ENCODE peak calls at places on chromosomes 16 and 17, in seven cellular contexts. P is HCT116, M is H1, U is HepG2, S is SK-N-SH, X is K562, W is GM12878. G is an unnamed sample.

GRCh38 chr17:28133562-28133970 is 91.1 kb downstream of the NLK start:
- DNase-seq in P (no peak), M (no peak), U (no peak), S (no peak), X (no peak), W (no peak), G (no peak)

GRCh38 chr17:43737722-43738121 is 20.9 kb downstream of the SOST start:
- DNase-seq in P (no peak), M (no peak), U (no peak), S (no peak), X (no peak), W (no peak), G (no peak)

GRCh38 chr16:27844826-27845225 is 218.7 kb downstream of the GSG1L start:
- DNase-seq in P (no peak), M (no peak), U (no peak), S (no peak), X (no peak), W (no peak), G (no peak)

GRCh38 chr17:28811594-28812135 is 30.9 kb downstream of the FAM222B start:
- DNase-seq in P (peak), M (no peak), U (peak), S (peak), X (peak), W (no peak), G (peak)

GRCh38 chr16:52976539-52977167 is 76.0 kb downstream of the CHD9NB start:
- DNase-seq in P (peak), M (no peak), U (peak), S (peak), X (peak), W (no peak), G (peak)

GRCh38 chr17:74746922-74747321 is 1.5 kb upstream of the NHERF1 start:
- DNase-seq in P (no peak), M (no peak), U (no peak), S (no peak), X (peak), W (no peak), G (peak)

GRCh38 chr17:28954886-28955285 is 3.6 kb upstream of the PHF12 start:
- DNase-seq in P (no peak), M (no peak), U (no peak), S (no peak), X (no peak), W (no peak), G (no peak)

GRCh38 chr16:71406316-71406715 is 35.5 kb downstream of the TLE7 start:
- DNase-seq in P (no peak), M (no peak), U (no peak), S (no peak), X (no peak), W (no peak), G (no peak)

GRCh38 chr17:78358538-78359215 is 1.2 kb downstream of the SOCS3 start:
- DNase-seq in P (no peak), M (no peak), U (no peak), S (peak), X (peak), W (no peak), G (peak)

GRCh38 chr16:9689597-9689996 is 492.6 kb downstream of the GRIN2A start:
- DNase-seq in P (no peak), M (no peak), U (no peak), S (no peak), X (no peak), W (no peak), G (no peak)

GRCh38 chr17:67629963-67630320 is 87.8 kb upstream of the NOL11 start:
- DNase-seq in P (peak), M (no peak), U (peak), S (peak), X (peak), W (no peak), G (peak)

GRCh38 chr16:53417011-53417410 is 17.3 kb upstream of the RBL2 start:
- DNase-seq in P (no peak), M (no peak), U (no peak), S (no peak), X (no peak), W (no peak), G (no peak)

GRCh38 chr17:38455288-38455915 is 27.1 kb downstream of the ARHGAP23 start:
- DNase-seq in P (no peak), M (no peak), U (no peak), S (peak), X (no peak), W (no peak), G (no peak)

GRCh38 chr16:66443269-66443652 is 16.2 kb downstream of the BEAN1 start:
- DNase-seq in P (no peak), M (no peak), U (no peak), S (no peak), X (no peak), W (no peak), G (no peak)

GRCh38 chr16:49236216-49236615 is 45.4 kb downstream of the CBLN1 start:
- DNase-seq in P (no peak), M (no peak), U (no peak), S (no peak), X (no peak), W (no peak), G (no peak)

GRCh38 chr17:31610301-31610910 is 218.9 kb downstream of the RAB11FIP4 start:
- DNase-seq in P (no peak), M (no peak), U (no peak), S (no peak), X (no peak), W (no peak), G (no peak)

GRCh38 chr17:64212122-64212521 is 50.9 kb downstream of the TEX2 start:
- DNase-seq in P (no peak), M (no peak), U (no peak), S (no peak), X (no peak), W (no peak), G (no peak)

GRCh38 chr17:50426814-50427787 is 1.1 kb downstream of the ACSF2 start:
- DNase-seq in P (peak), M (no peak), U (peak), S (peak), X (peak), W (no peak), G (peak)

GRCh38 chr16:30740364-30741251 is 7.6 kb upstream of the PHKG2 start:
- DNase-seq in P (peak), M (no peak), U (no peak), S (no peak), X (peak), W (no peak), G (peak)

GRCh38 chr16:26969589-26970217 is 97.0 kb upstream of the C16orf82 start:
- DNase-seq in P (no peak), M (no peak), U (no peak), S (no peak), X (peak), W (no peak), G (no peak)

GRCh38 chr16:50839920-50840729 is 98.2 kb downstream of the CYLD start:
- DNase-seq in P (no peak), M (no peak), U (no peak), S (no peak), X (no peak), W (no peak), G (no peak)

GRCh38 chr16:5328546-5328945 is 231.0 kb upstream of the EEF2KMT start:
- DNase-seq in P (no peak), M (no peak), U (no peak), S (peak), X (peak), W (no peak), G (no peak)

GRCh38 chr17:55285340-55286301 is 20.9 kb downstream of the HLF start:
- DNase-seq in P (no peak), M (no peak), U (peak), S (no peak), X (no peak), W (no peak), G (peak)

GRCh38 chr17:39225308-39225973 is at the start of gene STAC2:
- DNase-seq in P (no peak), M (no peak), U (no peak), S (peak), X (no peak), W (no peak), G (no peak)

GRCh38 chr17:10372906-10373305 is at the start of gene MYH13:
- DNase-seq in P (no peak), M (no peak), U (no peak), S (no peak), X (no peak), W (no peak), G (no peak)

GRCh38 chr16:26795184-26795583 is 271.5 kb upstream of the C16orf82 start:
- DNase-seq in P (no peak), M (peak), U (no peak), S (no peak), X (peak), W (no peak), G (no peak)

GRCh38 chr16:64615647-64616280 is 506.1 kb downstream of the CDH11 start:
- DNase-seq in P (no peak), M (peak), U (no peak), S (no peak), X (no peak), W (no peak), G (no peak)

GRCh38 chr16:66275795-66276428 is 90.6 kb upstream of the CDH5 start:
- DNase-seq in P (peak), M (peak), U (peak), S (peak), X (peak), W (no peak), G (no peak)

GRCh38 chr17:61388561-61389356 is 10.9 kb upstream of the TBX2 start:
- DNase-seq in P (no peak), M (no peak), U (no peak), S (no peak), X (no peak), W (no peak), G (no peak)

GRCh38 chr17:61390479-61390791 is 9.2 kb upstream of the TBX2 start:
- DNase-seq in P (no peak), M (no peak), U (no peak), S (no peak), X (no peak), W (no peak), G (no peak)

GRCh38 chr17:61391595-61392291 is 7.9 kb upstream of the TBX2 start:
- DNase-seq in P (no peak), M (no peak), U (no peak), S (no peak), X (no peak), W (no peak), G (no peak)

GRCh38 chr17:61387511-61388305 is 11.9 kb upstream of the TBX2 start:
- DNase-seq in P (no peak), M (no peak), U (no peak), S (no peak), X (no peak), W (no peak), G (no peak)

GRCh38 chr17:61389670-61390478 is 9.8 kb upstream of the TBX2 start:
- DNase-seq in P (no peak), M (no peak), U (no peak), S (peak), X (peak), W (no peak), G (peak)
- TF ChIP-seq JUND in P (no peak), M (no peak), U (peak), S (no peak), X (no peak), W (no peak), G (no peak)

DNA sequence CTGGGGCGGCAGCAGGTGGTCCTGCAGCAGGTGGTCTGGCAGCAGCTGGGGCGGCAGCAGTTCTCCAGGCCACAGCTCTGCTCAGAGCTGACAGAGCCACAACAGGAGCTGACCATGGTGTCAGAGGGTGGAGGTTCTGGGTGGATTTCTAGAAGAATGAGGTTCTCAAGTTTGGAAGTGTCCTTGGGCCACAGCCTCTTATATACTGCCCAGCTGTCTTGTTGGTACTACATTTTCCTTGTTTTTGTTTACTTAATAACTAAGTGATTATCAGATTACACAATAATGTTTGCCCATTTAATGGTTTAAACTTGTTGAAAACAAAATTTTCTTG is at the start of gene KRTAP4-5:
- DNase-seq in P (no peak), M (no peak), U (no peak), S (no peak), X (no peak), W (no peak), G (no peak)
- TF ChIP-seq JUND in P (no peak), M (no peak), U (no peak), S (no peak), X (no peak), W (no peak), G (no peak)

DNA sequence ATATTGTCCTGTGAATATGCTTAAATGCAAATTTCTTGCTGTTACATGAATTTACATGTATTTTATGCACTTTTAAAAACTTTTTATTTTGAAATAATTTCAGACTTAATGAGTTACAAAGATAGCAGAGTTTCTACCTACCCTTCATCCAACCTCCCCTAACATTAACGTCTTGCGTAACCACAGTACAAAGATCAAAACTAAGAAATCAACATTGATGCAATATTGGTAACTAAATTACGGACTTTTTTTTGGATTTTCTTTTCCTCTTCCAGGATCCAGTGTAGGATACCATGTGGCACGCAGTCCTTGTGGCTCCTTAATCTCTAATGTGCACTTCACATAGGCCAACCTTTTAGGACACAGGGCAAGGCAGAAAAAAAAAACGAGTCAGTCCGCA is 124.9 kb downstream of the ABCC12 start:
- DNase-seq in P (no peak), M (no peak), U (no peak), S (no peak), X (no peak), W (no peak), G (no peak)
- TF ChIP-seq JUND in P (no peak), M (no peak), U (no peak), S (no peak), X (no peak), W (no peak), G (no peak)

DNA sequence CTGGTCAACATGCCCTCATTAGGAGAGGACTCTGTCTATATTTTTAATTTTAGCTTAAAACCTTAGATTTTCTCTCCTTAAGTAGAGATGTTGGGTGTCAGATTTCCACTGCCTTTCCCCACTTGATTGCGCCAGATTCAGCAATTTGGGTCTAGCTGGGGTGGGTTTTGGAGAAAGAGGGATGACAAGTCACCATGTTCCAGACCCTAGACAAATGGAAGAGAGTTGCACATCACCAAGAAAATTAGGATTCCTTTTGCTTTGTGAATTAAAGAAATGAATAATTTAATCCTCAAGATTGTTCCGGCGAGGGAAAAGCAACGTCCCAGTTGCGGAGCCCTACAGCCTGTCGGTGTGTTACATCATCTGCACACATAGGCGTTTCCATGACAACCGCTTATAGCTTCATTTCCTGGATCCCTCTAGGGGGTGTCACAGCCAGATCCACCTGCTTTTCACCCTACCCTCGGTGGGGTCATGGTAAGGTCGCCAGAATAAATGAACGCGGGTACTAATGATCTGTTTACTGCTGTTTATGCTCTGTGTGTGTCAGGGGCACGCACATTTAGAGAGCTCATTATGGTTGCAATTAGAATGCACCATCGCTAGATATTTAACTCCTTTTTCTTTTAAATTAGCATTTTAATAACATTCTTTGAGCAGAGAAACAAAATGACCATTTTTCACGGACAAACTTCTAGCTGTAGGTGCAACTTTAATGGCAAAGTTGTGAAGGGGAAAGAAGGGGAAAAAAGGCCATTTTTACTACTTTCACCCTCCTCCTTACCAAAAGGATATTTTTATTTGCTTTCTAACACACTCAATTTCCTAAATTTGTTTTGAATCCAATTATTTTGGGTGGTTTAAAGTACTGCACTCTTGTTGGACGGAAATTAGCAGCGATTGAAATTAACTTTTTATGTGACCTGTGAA is 41.9 kb downstream of the SNX11 start:
- DNase-seq in P (no peak), M (no peak), U (peak), S (peak), X (peak), W (no peak), G (no peak)
- TF ChIP-seq JUND in P (no peak), M (no peak), U (no peak), S (no peak), X (peak), W (no peak), G (no peak)

G was measured in T47D.